ENCODE peak calls at places on chromosomes 5 and 9, in seven cellular contexts. Y, X, C, F, A, Q and M are unnamed samples.

GRCh38 chr9:17052626-17053025 is 82.2 kb upstream of the CNTLN start:
- DNase-seq in C (no peak), Q (no peak), Y (no peak), X (no peak), A (no peak), F (no peak), M (no peak)

GRCh38 chr5:176780071-176780850 is 30.1 kb upstream of the UNC5A start:
- DNase-seq in Y (no peak), Q (no peak), A (no peak), C (no peak), X (no peak), F (no peak), M (no peak)

GRCh38 chr9:13958672-13959071 is 355.3 kb downstream of the NFIB start:
- DNase-seq in F (no peak), X (no peak), C (no peak), Y (no peak), Q (no peak), A (no peak), M (no peak)

GRCh38 chr5:57327934-57328333 is 154.1 kb downstream of the GPBP1 start:
- DNase-seq in A (no peak), X (no peak), F (peak), Y (no peak), Q (no peak), C (no peak), M (no peak)

GRCh38 chr5:57366744-57367143 is 115.9 kb downstream of the ACTBL2 start:
- DNase-seq in A (no peak), Q (no peak), X (no peak), Y (no peak), F (peak), C (no peak), M (no peak)

GRCh38 chr9:131289301-131290038 is at the start of gene PLPP7:
- DNase-seq in X (no peak), A (peak), F (no peak), Y (no peak), C (no peak), Q (no peak), M (peak)

GRCh38 chr5:109053995-109054417 is 306.3 kb downstream of the FER start:
- DNase-seq in F (no peak), X (no peak), C (no peak), Y (no peak), Q (no peak), A (no peak), M (peak)

GRCh38 chr9:5843450-5844249 is 10.7 kb upstream of the ERMP1 start:
- DNase-seq in X (peak), Y (no peak), F (no peak), C (no peak), Q (no peak), A (no peak), M (no peak)

GRCh38 chr5:151615431-151615830 is 24.3 kb upstream of the FAT2 start:
- DNase-seq in X (no peak), Y (no peak), C (no peak), Q (no peak), F (peak), A (no peak), M (no peak)

GRCh38 chr5:55853818-55854217 is 2.7 kb downstream of the IL31RA start:
- DNase-seq in X (peak), Q (peak), F (no peak), Y (no peak), C (no peak), A (no peak), M (no peak)

GRCh38 chr5:110594866-110595265 is 131.6 kb downstream of the TMEM232 start:
- DNase-seq in X (no peak), Q (no peak), A (no peak), C (no peak), Y (no peak), F (no peak), M (no peak)

GRCh38 chr5:110588241-110588962 is 138.1 kb downstream of the TMEM232 start:
- DNase-seq in Y (no peak), A (no peak), C (no peak), X (no peak), F (no peak), Q (no peak), M (no peak)

GRCh38 chr5:110590187-110590586 is 136.3 kb downstream of the TMEM232 start:
- DNase-seq in X (peak), A (no peak), F (no peak), Q (no peak), Y (no peak), C (no peak), M (no peak)
- TF ChIP-seq CTCF in X (peak), A (no peak), F (peak), Q (peak), Y (peak), C (peak), M (peak)

GRCh38 chr9:136537896-136538598 is 7.8 kb downstream of the NOTCH1 start:
- DNase-seq in F (no peak), X (no peak), A (no peak), C (no peak), Q (no peak), Y (no peak), M (no peak)

GRCh38 chr9:136535070-136535469 is 10.8 kb downstream of the NOTCH1 start:
- DNase-seq in A (no peak), Q (no peak), X (no peak), C (no peak), Y (no peak), F (no peak), M (peak)

GRCh38 chr9:136537411-136537810 is 8.4 kb downstream of the NOTCH1 start:
- DNase-seq in Q (no peak), C (no peak), F (no peak), X (no peak), A (no peak), Y (no peak), M (no peak)

GRCh38 chr9:136536051-136536720 is 9.7 kb downstream of the NOTCH1 start:
- DNase-seq in C (no peak), F (no peak), X (no peak), Y (no peak), Q (no peak), A (no peak), M (no peak)

DNA sequence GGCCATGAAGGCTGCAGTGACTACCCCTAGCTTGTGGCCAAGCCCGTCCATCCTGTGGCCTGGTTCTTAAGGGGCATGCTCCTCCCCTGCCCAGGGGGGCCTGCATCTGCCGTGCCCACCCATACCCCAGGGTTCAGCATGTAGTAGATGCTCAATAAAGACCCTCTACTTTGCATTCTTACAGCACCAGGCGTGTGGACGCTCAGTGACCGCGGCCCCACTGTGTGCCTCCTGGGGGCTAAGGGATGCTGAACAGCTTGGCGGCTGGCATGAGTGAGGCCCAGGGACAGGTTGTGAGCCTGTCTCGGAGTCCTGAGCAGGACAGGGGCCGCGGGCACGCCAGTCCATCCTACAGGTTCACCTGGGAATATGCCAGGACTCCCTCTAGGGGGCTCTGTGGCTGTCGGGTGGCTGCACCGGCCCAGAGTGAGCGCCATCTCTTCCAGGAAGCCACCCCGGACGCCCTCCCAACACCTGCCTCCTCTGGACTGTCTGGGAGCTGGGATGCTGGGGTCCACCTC is 9.1 kb downstream of the NOTCH1 start:
- DNase-seq in Q (no peak), Y (no peak), X (no peak), A (no peak), F (no peak), C (no peak), M (no peak)
- TF ChIP-seq CTCF in Q (no peak), Y (no peak), X (no peak), A (no peak), F (no peak), C (peak), M (peak)

DNA sequence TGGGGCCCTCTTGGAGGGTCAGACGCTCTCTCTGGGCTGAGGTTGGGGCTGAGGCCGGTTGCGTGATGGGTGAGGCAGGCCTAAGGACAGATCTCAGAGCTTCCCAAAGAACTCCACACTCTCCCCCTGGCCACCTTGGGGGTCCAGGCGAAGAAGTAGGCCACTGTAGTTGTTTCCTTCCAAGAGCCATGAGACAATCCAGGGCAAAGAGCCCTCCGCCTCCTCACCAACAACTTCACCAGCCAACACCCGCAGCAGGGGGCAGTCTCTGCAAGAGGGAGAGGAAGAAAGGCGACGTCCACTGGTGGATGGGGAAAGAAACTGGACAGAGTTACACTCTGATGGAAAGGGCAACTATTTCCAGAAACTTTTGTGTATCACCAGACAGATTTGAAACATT is 10.7 kb downstream of the SLC35A4 start:
- DNase-seq in A (peak), X (no peak), F (peak), C (no peak), Y (no peak), Q (no peak), M (no peak)
- TF ChIP-seq CTCF in A (peak), X (peak), F (no peak), C (peak), Y (no peak), Q (peak), M (no peak)

DNA sequence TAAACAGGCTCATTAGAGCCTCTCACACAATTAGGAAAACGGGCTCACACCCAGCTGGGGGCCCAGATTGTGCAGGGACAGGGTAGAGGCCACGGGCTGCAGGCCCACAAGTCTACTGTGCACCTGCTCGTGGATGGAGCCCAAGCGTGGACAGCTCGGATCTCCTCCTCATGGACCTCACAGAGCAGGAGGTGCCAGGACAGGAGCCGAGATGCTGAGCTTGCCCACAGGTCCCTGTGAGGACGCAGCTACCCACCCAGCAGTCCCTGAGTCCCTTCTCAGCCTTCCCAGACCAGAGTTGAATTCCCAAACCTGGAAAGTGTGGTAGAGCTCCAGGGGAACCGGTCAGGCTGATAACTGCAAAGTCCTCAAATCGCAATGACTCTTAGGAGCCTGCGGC is 70.6 kb upstream of the OLFM1 start:
- DNase-seq in C (no peak), Q (no peak), X (no peak), A (no peak), Y (no peak), F (no peak), M (no peak)
- TF ChIP-seq CTCF in C (no peak), Q (no peak), X (no peak), A (no peak), Y (no peak), F (no peak), M (no peak)

DNA sequence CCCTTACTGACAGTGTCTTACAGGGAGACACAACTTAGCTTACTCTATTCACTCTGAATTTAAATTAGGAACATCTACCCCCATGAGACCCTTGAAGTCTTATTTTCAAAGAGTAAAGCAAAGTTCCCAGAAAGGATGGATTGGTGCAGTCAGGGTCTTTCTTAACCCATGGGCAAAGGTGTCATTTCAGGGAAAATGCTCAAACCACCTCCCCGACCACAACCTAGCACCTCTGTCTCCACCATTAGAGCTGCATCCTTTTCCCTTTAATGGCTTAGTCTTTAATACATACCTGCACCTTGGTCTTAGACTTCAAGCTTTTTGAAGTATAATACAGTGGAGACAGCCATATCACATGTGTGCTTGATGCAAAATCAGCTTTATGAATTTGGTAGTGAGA is 5.1 kb downstream of the LCP2 start:
- DNase-seq in C (no peak), Y (no peak), A (no peak), X (no peak), Q (no peak), F (no peak), M (no peak)
- TF ChIP-seq CTCF in C (no peak), Y (no peak), A (no peak), X (no peak), Q (no peak), F (no peak), M (no peak)

GRCh38 chr9:127380479-127380878 is 16.5 kb upstream of the SLC2A8 start:
- DNase-seq in C (no peak), F (no peak), Q (no peak), X (no peak), A (no peak), Y (no peak), M (no peak)

GRCh38 chr9:127384901-127385300 is 12.1 kb upstream of the SLC2A8 start:
- DNase-seq in Y (no peak), C (no peak), Q (no peak), X (no peak), F (no peak), A (no peak), M (no peak)

GRCh38 chr9:127384016-127384730 is 12.8 kb upstream of the SLC2A8 start:
- DNase-seq in F (no peak), A (no peak), C (no peak), X (no peak), Q (no peak), Y (no peak), M (no peak)

GRCh38 chr9:127386249-127386648 is 10.7 kb upstream of the SLC2A8 start:
- DNase-seq in A (no peak), Q (no peak), X (no peak), C (no peak), Y (no peak), F (no peak), M (no peak)

DNA sequence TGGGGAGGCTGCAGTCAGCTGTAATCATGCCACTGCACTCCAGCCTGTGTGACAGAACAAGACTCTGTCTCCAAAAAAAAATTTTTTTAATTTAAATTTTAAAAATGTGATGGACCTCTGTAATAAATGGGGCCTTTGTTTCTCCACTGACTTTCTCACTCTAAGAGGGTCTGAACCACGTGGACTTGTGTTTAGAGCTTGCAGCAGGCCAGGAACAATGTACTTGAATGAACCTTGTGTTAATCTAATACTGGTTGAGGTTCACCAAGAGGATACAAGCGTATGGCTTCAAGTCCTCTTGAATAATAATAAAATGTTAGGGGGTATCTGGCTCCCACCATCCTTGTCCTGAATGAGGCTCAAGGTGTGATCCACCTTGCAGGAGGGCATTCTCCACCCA is 14.4 kb upstream of the SLC2A8 start:
- DNase-seq in Y (no peak), X (no peak), C (no peak), Q (no peak), A (no peak), F (no peak), M (no peak)
- TF ChIP-seq CTCF in Y (no peak), X (no peak), C (no peak), Q (no peak), A (no peak), F (no peak), M (no peak)